ENCODE peak calls at places on chromosomes 12 and 14, in four cellular contexts. Q is left colon; F is myocyte; M is stimulated activated CD4-positive, alpha-beta T cell treated with anti-CD3 and anti-CD28 coated beads, Interleukin-4, amount 100 ng/mL, for 48 hours. J is an unnamed sample.

GRCh38 chr12:130161261-130162231 is 718 bp upstream of the FZD10 start:
- DNase-seq in F (no peak), Q (peak; percentile 32), M (no peak), J (peak; percentile 3)

GRCh38 chr12:57754411-57755193 is at the start of gene MARCHF9:
- DNase-seq in F (peak; percentile 69), Q (peak; percentile 89), M (peak; percentile 83), J (peak; percentile 84)

GRCh38 chr12:96234591-96235496 is 40.7 kb downstream of the ELK3 start:
- DNase-seq in Q (no peak), M (no peak), F (no peak), J (no peak)

GRCh38 chr14:93991212-93991611 is 5.9 kb upstream of the CCDC197 start:
- DNase-seq in F (no peak), Q (no peak), M (no peak), J (no peak)

GRCh38 chr14:47277703-47278102 is 397.7 kb downstream of the MDGA2 start:
- DNase-seq in Q (no peak), M (no peak), F (no peak), J (no peak)

GRCh38 chr14:75981426-75981825 is 369 bp downstream of the TGFB3 start:
- DNase-seq in F (no peak), Q (no peak), M (peak; percentile 19), J (no peak)

GRCh38 chr14:92108345-92109254 is 2.2 kb upstream of the ATXN3 start:
- DNase-seq in M (no peak), Q (no peak), F (no peak), J (no peak)

GRCh38 chr14:75411194-75411552 is 16.6 kb upstream of the JDP2 start:
- DNase-seq in Q (no peak), M (no peak), F (no peak), J (no peak)

GRCh38 chr14:26415618-26416123 is 182.2 kb downstream of the NOVA1 start:
- DNase-seq in F (no peak), M (no peak), Q (peak; percentile 29), J (no peak)

GRCh38 chr14:64768401-64769095 is 64.3 kb downstream of the PLEKHG3 start:
- DNase-seq in M (no peak), Q (no peak), F (no peak), J (no peak)

GRCh38 chr12:80823393-80823792 is 106.7 kb downstream of the MYF5 start:
- DNase-seq in Q (no peak), M (no peak), F (no peak), J (no peak)